ENCODE peak calls at places on chromosomes 3 and 15, in five cellular contexts. A is uterus, R is adrenal gland, K is esophagus squamous epithelium, Q is stomach. S is an unnamed sample.

GRCh38 chr3:32374788-32375595 is 16.7 kb upstream of the CMTM7 start:
- DNase-seq in A (peak), R (peak), K (no peak), Q (peak), S (peak)

GRCh38 chr15:80179025-80179759 is 26.4 kb downstream of the FAH start:
- DNase-seq in A (no peak), R (no peak), K (no peak), Q (peak), S (no peak)

GRCh38 chr15:47551079-47551478 is 166.2 kb upstream of the SEMA6D start:
- DNase-seq in A (no peak), R (no peak), K (no peak), Q (no peak), S (no peak)

GRCh38 chr3:11544413-11545181 is 99.1 kb downstream of the VGLL4 start:
- DNase-seq in A (no peak), R (no peak), K (no peak), Q (peak), S (peak)

GRCh38 chr3:14203521-14204079 is 25.0 kb downstream of the LSM3 start:
- DNase-seq in A (peak), R (peak), K (no peak), Q (peak), S (peak)

GRCh38 chr3:139394116-139394515 is 4.7 kb upstream of the COPB2 start:
- DNase-seq in A (no peak), R (no peak), K (no peak), Q (no peak), S (peak)

GRCh38 chr3:79002465-79003372 is 765.1 kb downstream of the ROBO1 start:
- DNase-seq in A (no peak), R (no peak), K (no peak), Q (no peak), S (no peak)

GRCh38 chr3:71846189-71846588 is 61.2 kb upstream of the PROK2 start:
- DNase-seq in A (no peak), R (no peak), K (no peak), Q (no peak), S (no peak)

GRCh38 chr3:22612927-22613326 is 590.2 kb upstream of the UBE2E2 start:
- DNase-seq in A (no peak), R (no peak), K (no peak), Q (no peak), S (no peak)

GRCh38 chr3:16770021-16770420 is 114.7 kb upstream of the PLCL2 start:
- DNase-seq in A (no peak), R (no peak), K (no peak), Q (no peak), S (no peak)

GRCh38 chr3:24259901-24260512 is 234.6 kb downstream of the THRB start:
- DNase-seq in A (no peak), R (peak), K (no peak), Q (peak), S (peak)

GRCh38 chr15:100125627-100126231 is 216.0 kb downstream of the ADAMTS17 start:
- DNase-seq in A (peak), R (peak), K (no peak), Q (no peak), S (no peak)

GRCh38 chr3:141680620-141681389 is 57.3 kb upstream of the RNF7 start:
- DNase-seq in A (no peak), R (peak), K (no peak), Q (no peak), S (no peak)

GRCh38 chr15:75198560-75199346 is 2.9 kb upstream of the C15orf39 start:
- DNase-seq in A (no peak), R (peak), K (no peak), Q (no peak), S (peak)

GRCh38 chr15:52652984-52653383 is 26.2 kb downstream of the ATOSA start:
- DNase-seq in A (no peak), R (no peak), K (no peak), Q (no peak), S (no peak)

GRCh38 chr3:111326144-111326995 is 215.6 kb upstream of the CD96 start:
- DNase-seq in A (no peak), R (no peak), K (no peak), Q (no peak), S (no peak)

GRCh38 chr3:126682046-126682445 is 22.0 kb upstream of the CHCHD6 start:
- DNase-seq in A (no peak), R (peak), K (no peak), Q (no peak), S (no peak)

GRCh38 chr15:31298707-31299172 is 27.9 kb upstream of the KLF13 start:
- DNase-seq in A (no peak), R (peak), K (no peak), Q (peak), S (peak)

GRCh38 chr3:193780810-193781472 is 187.9 kb downstream of the OPA1 start:
- DNase-seq in A (peak), R (peak), K (no peak), Q (peak), S (peak)

GRCh38 chr15:74251187-74251811 is 15.2 kb downstream of the CCDC33 start:
- DNase-seq in A (no peak), R (peak), K (no peak), Q (peak), S (no peak)

GRCh38 chr3:131561511-131561910 is 58.7 kb upstream of the MRPL3 start:
- DNase-seq in A (no peak), R (no peak), K (no peak), Q (no peak), S (no peak)

GRCh38 chr15:80028937-80029336 is 30.5 kb upstream of the ZFAND6 start:
- DNase-seq in A (no peak), R (no peak), K (no peak), Q (no peak), S (no peak)

GRCh38 chr15:62782100-62782791 is 260.3 kb upstream of the TPM1 start:
- DNase-seq in A (peak), R (peak), K (no peak), Q (peak), S (peak)

GRCh38 chr15:94631608-94632007 is 400.2 kb downstream of the MCTP2 start:
- DNase-seq in A (no peak), R (no peak), K (no peak), Q (no peak), S (no peak)

GRCh38 chr3:67241084-67241483 is 243.0 kb downstream of the KBTBD8 start:
- DNase-seq in A (no peak), R (no peak), K (no peak), Q (no peak), S (no peak)
- TF ChIP-seq POLR2A in A (no peak), R (no peak), K (no peak), Q (no peak), S (no peak)

GRCh38 chr15:92921215-92922131 is 21.3 kb downstream of the CHD2 start:
- DNase-seq in A (no peak), R (no peak), K (no peak), Q (no peak), S (peak)
- TF ChIP-seq POLR2A in A (no peak), R (no peak), K (no peak), Q (no peak), S (no peak)

GRCh38 chr15:78992416-78993256 is 47.8 kb upstream of the CTSH start:
- DNase-seq in A (no peak), R (no peak), K (no peak), Q (no peak), S (no peak)
- TF ChIP-seq POLR2A in A (no peak), R (no peak), K (no peak), Q (no peak), S (no peak)

DNA sequence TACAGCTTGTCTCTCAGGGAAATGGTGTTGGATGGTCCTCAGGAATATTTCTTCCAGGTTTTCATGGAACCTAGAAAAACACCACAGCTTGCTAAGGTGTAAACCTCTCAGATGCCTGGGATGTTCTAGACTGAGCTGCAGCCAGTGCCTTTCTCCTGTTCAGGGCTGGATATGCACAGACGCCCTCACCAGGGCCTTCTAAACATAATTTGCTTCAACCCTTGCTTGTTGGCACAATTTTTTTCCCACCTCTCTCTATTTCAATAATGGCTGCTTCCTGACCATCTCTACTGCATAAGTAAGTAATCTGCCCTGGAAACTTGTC is 28.2 kb downstream of the SIAH2 start:
- DNase-seq in A (no peak), R (no peak), K (no peak), Q (no peak), S (no peak)
- TF ChIP-seq POLR2A in A (no peak), R (no peak), K (no peak), Q (no peak), S (no peak)

DNA sequence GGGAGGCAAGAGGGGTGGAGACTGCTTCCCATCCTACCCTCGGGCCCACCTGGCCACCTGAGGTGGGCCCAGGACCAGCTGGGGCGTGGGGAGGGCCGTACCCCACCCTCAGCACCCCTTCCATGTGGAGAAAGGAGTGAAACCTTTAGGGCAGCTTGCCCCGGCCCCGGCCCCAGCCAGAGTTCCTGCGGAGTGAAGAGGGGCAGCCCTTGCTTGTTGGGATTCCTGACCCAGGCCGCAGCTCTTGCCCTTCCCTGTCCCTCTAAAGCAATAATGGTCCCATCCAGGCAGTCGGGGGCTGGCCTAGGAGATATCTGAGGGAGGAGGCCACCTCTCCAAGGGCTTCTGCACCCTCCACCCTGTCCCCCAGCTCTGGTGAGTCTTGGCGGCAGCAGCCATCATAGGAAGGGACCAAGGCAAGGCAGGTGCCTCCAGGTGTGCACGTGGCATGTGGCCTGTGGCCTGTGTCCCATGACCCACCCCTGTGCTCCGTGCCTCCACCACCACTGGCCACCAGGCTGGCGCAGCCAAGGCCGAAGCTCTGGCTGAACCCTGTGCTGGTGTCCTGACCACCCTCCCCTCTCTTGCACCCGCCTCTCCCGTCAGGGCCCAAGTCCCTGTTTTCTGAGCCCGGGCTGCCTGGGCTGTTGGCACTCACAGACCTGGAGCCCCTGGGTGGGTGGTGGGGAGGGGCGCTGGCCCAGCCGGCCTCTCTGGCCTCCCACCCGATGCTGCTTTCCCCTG is 2.2 kb upstream of the FES start:
- DNase-seq in A (no peak), R (no peak), K (no peak), Q (no peak), S (no peak)
- TF ChIP-seq POLR2A in A (no peak), R (no peak), K (no peak), Q (no peak), S (no peak)

DNA sequence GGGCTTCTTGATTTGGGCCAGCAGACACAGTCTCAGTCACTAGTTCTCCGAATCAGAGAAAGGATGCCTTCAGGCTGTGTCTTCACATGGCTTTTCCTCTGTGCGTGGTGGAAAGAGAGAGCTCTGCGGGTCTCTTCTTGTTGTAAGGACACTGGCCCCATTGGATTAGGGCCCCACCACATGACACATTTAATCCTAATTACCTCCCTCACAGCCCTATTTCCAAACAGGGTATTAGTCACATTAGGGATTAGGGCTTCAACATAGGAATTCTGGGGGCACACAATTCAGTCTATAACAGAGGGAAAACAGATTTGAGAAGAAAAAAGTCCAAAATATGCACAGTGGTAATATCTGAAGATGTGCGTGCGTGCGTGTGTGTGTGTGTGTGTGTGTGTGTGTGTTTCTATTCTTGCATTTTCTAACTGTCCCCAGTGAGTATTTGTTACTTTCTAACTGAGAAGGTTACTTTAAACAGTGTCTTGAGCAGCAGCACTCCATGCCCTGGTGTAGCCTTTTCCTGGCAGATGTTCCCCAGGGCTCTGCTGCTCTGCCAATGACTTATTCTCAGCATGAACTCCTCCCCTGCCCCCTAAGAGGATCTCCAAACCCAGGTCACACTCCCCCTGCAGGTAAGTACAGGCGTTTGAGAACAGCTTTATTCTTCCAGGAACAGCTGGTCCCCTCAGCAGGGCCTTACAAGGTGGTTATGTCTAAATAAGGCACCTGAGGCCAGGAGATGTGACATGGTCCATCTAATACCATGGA is 72.9 kb downstream of the RPL39L start:
- DNase-seq in A (no peak), R (no peak), K (no peak), Q (no peak), S (peak)
- TF ChIP-seq POLR2A in A (no peak), R (no peak), K (no peak), Q (no peak), S (no peak)

GRCh38 chr15:40754883-40755815 is at the start of gene RMDN3:
- DNase-seq in A (peak), R (peak), K (peak), Q (peak), S (peak)
- TF ChIP-seq POLR2A in A (peak), R (no peak), K (peak), Q (no peak), S (peak)

S was measured in erythroblast.